ENCODE peak calls at places on chromosomes 11 and 22, in five cellular contexts. Q is sciatic nerve; O is activated T-helper 9 cell treated with anti-CD3 and anti-CD28 coated beads, Interleukin-2, amount 50 U/mL, for 16 hours; X is cardiac fibroblast; V is activated naive CD8-positive, alpha-beta T cell treated with anti-CD3 and anti-CD28 coated beads for 36 hours. U is an unnamed sample.

GRCh38 chr11:82701847-82702520 is 31.7 kb downstream of the FAM181B start:
- DNase-seq in Q (no peak), O (no peak), X (peak; percentile 55), V (peak; percentile 13), U (no peak)

GRCh38 chr22:46798366-46799057 is 36.1 kb downstream of the TBC1D22A start:
- DNase-seq in Q (peak; percentile 86), O (peak; percentile 60), X (peak; percentile 73), V (peak; percentile 76), U (peak; percentile 57)

GRCh38 chr11:109241988-109242387 is 180.0 kb upstream of the C11orf87 start:
- DNase-seq in Q (no peak), O (no peak), X (no peak), V (no peak), U (no peak)

GRCh38 chr11:71078482-71078881 is 173.9 kb downstream of the SHANK2 start:
- DNase-seq in Q (no peak), O (no peak), X (no peak), V (no peak), U (no peak)

GRCh38 chr11:28481673-28482480 is 373.7 kb downstream of the METTL15 start:
- DNase-seq in Q (no peak), O (no peak), X (no peak), V (no peak), U (no peak)

GRCh38 chr11:1888811-1889526 is 2.7 kb downstream of the PRR33 start:
- DNase-seq in Q (peak; percentile 49), O (peak; percentile 49), X (no peak), V (peak; percentile 81), U (no peak)

GRCh38 chr11:66962247-66962646 is 4.1 kb upstream of the PC start:
- DNase-seq in Q (no peak), O (no peak), X (no peak), V (no peak), U (no peak)

GRCh38 chr11:59560290-59560701 is 49.0 kb downstream of the OR4D9 start:
- DNase-seq in Q (peak; percentile 73), O (peak; percentile 41), X (peak; percentile 90), V (peak; percentile 77), U (no peak)

GRCh38 chr11:130737866-130738431 is 178.3 kb downstream of the SNX19 start:
- DNase-seq in Q (no peak), O (no peak), X (peak; percentile 84), V (no peak), U (no peak)

GRCh38 chr11:123740787-123741158 is 687 bp downstream of the ZNF202 start:
- DNase-seq in Q (no peak), O (no peak), X (peak; percentile 3), V (no peak), U (no peak)

GRCh38 chr22:44351685-44352377 is 39.1 kb upstream of the SHISAL1 start:
- DNase-seq in Q (no peak), O (no peak), X (peak; percentile 91), V (peak; percentile 68), U (no peak)

GRCh38 chr11:40166892-40167291 is 1292.6 kb downstream of the LRRC4C start:
- DNase-seq in Q (no peak), O (no peak), X (no peak), V (no peak), U (no peak)

GRCh38 chr11:61007383-61007970 is 36.0 kb downstream of the CD6 start:
- DNase-seq in Q (no peak), O (no peak), X (no peak), V (no peak), U (no peak)

GRCh38 chr11:74776546-74776945 is 27.9 kb downstream of the RNF169 start:
- DNase-seq in Q (no peak), O (no peak), X (no peak), V (no peak), U (no peak)

GRCh38 chr11:1876361-1877063 is 15.2 kb downstream of the PRR33 start:
- DNase-seq in Q (peak; percentile 79), O (peak; percentile 0), X (peak; percentile 55), V (peak; percentile 50), U (no peak)

U was measured in C1 segment of cervical spinal cord.